ENCODE peak calls at places on chromosomes 13 and 19, in five cellular contexts. L is testis, G is GM12892, K is transverse colon, O is adrenal gland. P is an unnamed sample.

GRCh38 chr13:112441779-112442310 is 65.7 kb downstream of the SPACA7 start:
- DNase-seq in K (no peak), G (no peak), O (no peak), L (no peak), P (no peak)

GRCh38 chr19:32817252-32817912 is 52.2 kb downstream of the SLC7A9 start:
- DNase-seq in L (no peak), O (no peak), K (peak), G (no peak), P (no peak)

GRCh38 chr13:104014803-104015645 is 948.8 kb upstream of the SLC10A2 start:
- DNase-seq in G (no peak), K (no peak), L (no peak), O (no peak), P (no peak)

GRCh38 chr19:54257116-54257480 is at the start of gene LILRB5:
- DNase-seq in K (peak), L (no peak), O (no peak), G (no peak), P (no peak)

GRCh38 chr13:53342623-53343022 is 314.0 kb downstream of the OLFM4 start:
- DNase-seq in G (no peak), O (no peak), L (no peak), K (no peak), P (no peak)

GRCh38 chr19:45753548-45753947 is 15.5 kb downstream of the SIX5 start:
- DNase-seq in K (no peak), G (peak), O (no peak), L (no peak), P (no peak)

GRCh38 chr13:80338781-80339577 is 1.9 kb downstream of the SPRY2 start:
- DNase-seq in O (peak), G (no peak), L (peak), K (peak), P (peak)

GRCh38 chr13:46100191-46100877 is 4.5 kb downstream of the CPB2 start:
- DNase-seq in O (no peak), G (no peak), L (no peak), K (no peak), P (no peak)

GRCh38 chr13:70964124-70964523 is 855.9 kb upstream of the KLHL1 start:
- DNase-seq in K (no peak), L (no peak), G (no peak), O (no peak), P (no peak)

GRCh38 chr13:28031220-28031903 is 42.9 kb upstream of the URAD start:
- DNase-seq in G (no peak), K (peak), O (peak), L (no peak), P (peak)

GRCh38 chr13:44422755-44423643 is 49.4 kb downstream of the SERP2 start:
- DNase-seq in K (no peak), O (no peak), L (no peak), G (no peak), P (no peak)

GRCh38 chr19:29483944-29484581 is 41.7 kb upstream of the VSTM2B start:
- DNase-seq in K (no peak), L (no peak), G (no peak), O (no peak), P (no peak)

GRCh38 chr13:112968910-112969691 is at the start of gene MCF2L:
- DNase-seq in K (peak), O (peak), G (no peak), L (peak), P (peak)

GRCh38 chr19:13291913-13292312 is 141.7 kb downstream of the IER2 start:
- DNase-seq in L (no peak), K (no peak), O (no peak), G (no peak), P (no peak)

GRCh38 chr13:25446261-25446660 is 74.5 kb downstream of the ATP8A2 start:
- DNase-seq in L (no peak), K (no peak), G (no peak), O (no peak), P (no peak)

GRCh38 chr13:23541221-23541620 is 29.0 kb upstream of the TNFRSF19 start:
- DNase-seq in G (no peak), L (no peak), K (no peak), O (no peak), P (no peak)

GRCh38 chr19:58552655-58553054 is 2.2 kb downstream of the CHMP2A start:
- DNase-seq in K (no peak), L (no peak), G (no peak), O (no peak), P (no peak)

GRCh38 chr19:40231544-40232424 is 5.3 kb upstream of the CCNP start:
- DNase-seq in L (no peak), G (no peak), K (no peak), O (no peak), P (peak)

GRCh38 chr13:22428188-22428828 is 752.5 kb upstream of the SGCG start:
- DNase-seq in L (no peak), K (no peak), O (peak), G (no peak), P (peak)

GRCh38 chr13:109788372-109789195 is 2.2 kb upstream of the IRS2 start:
- DNase-seq in L (no peak), G (no peak), K (no peak), O (no peak), P (no peak)

GRCh38 chr19:38687837-38688378 is 40.5 kb downstream of the ACTN4 start:
- DNase-seq in G (no peak), K (no peak), O (no peak), L (no peak), P (no peak)

GRCh38 chr19:38684862-38685665 is 37.6 kb downstream of the ACTN4 start:
- DNase-seq in L (no peak), K (no peak), O (no peak), G (no peak), P (no peak)

GRCh38 chr19:38685666-38686529 is 38.4 kb downstream of the ACTN4 start:
- DNase-seq in G (no peak), O (no peak), K (no peak), L (no peak), P (no peak)

GRCh38 chr19:38684078-38684861 is 36.8 kb downstream of the ACTN4 start:
- DNase-seq in K (peak), O (peak), L (no peak), G (peak), P (peak)

GRCh38 chr19:38686530-38686888 is 39.1 kb downstream of the ACTN4 start:
- DNase-seq in L (no peak), O (no peak), G (no peak), K (peak), P (no peak)
- TF ChIP-seq POLR2A in L (no peak), O (no peak), G (peak), K (no peak), P (no peak)

DNA sequence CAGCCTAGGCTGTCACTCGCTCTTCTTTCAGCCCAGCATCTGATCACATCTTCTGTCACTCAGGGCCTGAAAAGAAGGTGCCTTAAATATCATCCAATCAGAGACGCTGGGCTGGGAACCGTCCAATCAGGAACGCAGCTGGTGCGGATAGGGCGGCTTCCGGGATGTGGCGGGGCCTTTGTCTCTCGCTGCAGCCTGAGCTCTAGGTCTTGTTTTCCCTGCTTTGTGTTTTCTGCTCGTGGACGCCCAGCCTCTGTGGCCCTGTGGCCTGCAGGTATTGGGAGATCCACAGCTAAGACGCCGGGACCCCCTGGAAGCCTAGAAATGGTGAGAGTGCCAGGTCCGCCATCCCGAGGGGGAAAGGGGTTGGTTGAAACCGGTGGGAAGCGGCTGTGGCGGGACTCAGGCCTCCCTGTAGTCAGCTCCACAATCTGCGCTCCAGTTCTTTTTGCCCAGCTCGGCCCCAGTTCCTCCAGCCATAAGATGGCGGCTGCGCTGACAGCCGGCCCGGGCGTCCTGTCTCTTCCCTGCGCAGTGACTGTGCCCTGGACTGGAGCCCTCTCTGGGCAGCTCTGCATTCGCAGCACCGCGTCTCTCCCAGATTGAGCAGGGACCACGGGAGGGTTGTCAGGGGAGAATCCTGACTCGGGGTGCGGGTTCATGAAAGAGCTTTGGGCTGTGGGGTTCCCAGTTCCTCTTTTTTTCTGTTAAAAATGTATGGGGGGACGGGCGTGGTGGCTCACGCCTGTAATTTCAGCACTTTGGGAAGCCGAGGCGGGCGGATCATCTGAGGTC is at the start of gene ZNF85:
- DNase-seq in K (peak), O (peak), L (peak), G (peak), P (peak)
- TF ChIP-seq POLR2A in K (peak), O (peak), L (peak), G (peak), P (peak)

DNA sequence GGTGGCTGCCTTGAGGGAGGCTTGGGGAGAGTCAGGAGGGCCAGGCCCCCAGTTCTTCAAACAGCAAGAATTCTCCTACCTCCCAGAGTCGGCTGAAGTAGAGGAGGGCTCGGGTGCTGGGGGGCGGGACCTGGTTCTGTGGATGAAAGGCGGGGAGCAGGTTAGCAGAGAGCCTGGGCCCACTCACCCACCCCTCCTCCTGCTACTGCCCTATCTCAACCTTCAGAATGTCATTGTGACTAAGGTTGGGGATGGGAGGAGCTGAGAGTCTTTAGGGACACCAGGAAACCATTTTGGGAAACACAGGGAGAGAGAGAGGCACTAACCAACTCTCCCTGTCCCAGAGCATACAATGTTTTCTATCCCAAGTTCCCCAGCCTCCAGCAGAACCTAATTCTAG is 10.7 kb downstream of the DMKN start:
- DNase-seq in L (no peak), K (no peak), G (no peak), O (no peak), P (no peak)
- TF ChIP-seq POLR2A in L (no peak), K (no peak), G (no peak), O (no peak), P (no peak)

GRCh38 chr19:18377026-18377425 is 8.9 kb upstream of the GDF15 start:
- DNase-seq in K (no peak), G (no peak), L (no peak), O (no peak), P (no peak)

GRCh38 chr19:18373407-18373891 is 12.5 kb upstream of the GDF15 start:
- DNase-seq in L (no peak), K (no peak), G (no peak), O (no peak), P (no peak)

GRCh38 chr19:18368504-18369222 is 17.3 kb upstream of the GDF15 start:
- DNase-seq in G (no peak), O (no peak), K (no peak), L (no peak), P (peak)

GRCh38 chr19:18373892-18374629 is 11.9 kb upstream of the GDF15 start:
- DNase-seq in G (peak), O (peak), K (peak), L (peak), P (peak)
- TF ChIP-seq POLR2A in G (peak), O (peak), K (no peak), L (no peak), P (no peak)

P was measured in upper lobe of left lung.